ENCODE peak calls at places on chromosome 9, in four cellular contexts. X is brain microvascular endothelial cell, V is lung, P is Panc1. F is an unnamed sample.
A peak's percentile ranks its signal among the peaks of the same experiment; 100 is the strongest.

GRCh38 chr9:70400107-70400892 is 14.2 kb downstream of the KLF9 start:
- DNase-seq in V (no peak), X (no peak), P (no peak), F (no peak)

GRCh38 chr9:75087279-75087823 is 604 bp downstream of the NMRK1 start:
- DNase-seq in X (peak; percentile 26), V (peak; percentile 45), P (no peak), F (no peak)

GRCh38 chr9:27672730-27673129 is 99.4 kb upstream of the C9orf72 start:
- DNase-seq in V (no peak), X (no peak), P (no peak), F (no peak)

GRCh38 chr9:92635760-92636159 is 34.2 kb downstream of the IPPK start:
- DNase-seq in X (no peak), V (no peak), P (no peak), F (peak; percentile 36)

GRCh38 chr9:70255521-70255920 is 3.3 kb upstream of the SMC5 start:
- DNase-seq in V (no peak), P (no peak), X (no peak), F (no peak)

GRCh38 chr9:107387401-107387800 is 102.2 kb downstream of the KLF4 start:
- DNase-seq in P (no peak), X (no peak), V (no peak), F (no peak)

GRCh38 chr9:35726876-35727438 is 5.0 kb downstream of the TLN1 start:
- DNase-seq in P (no peak), V (no peak), X (peak; percentile 40), F (no peak)

GRCh38 chr9:119227422-119227821 is 141.8 kb downstream of the BRINP1 start:
- DNase-seq in X (no peak), P (no peak), V (no peak), F (no peak)

GRCh38 chr9:137044042-137044441 is 1.9 kb downstream of the NPDC1 start:
- DNase-seq in X (no peak), V (no peak), P (no peak), F (no peak)

GRCh38 chr9:89629096-89629976 is 24.5 kb downstream of the GADD45G start:
- DNase-seq in X (no peak), V (no peak), P (no peak), F (no peak)

GRCh38 chr9:81823672-81824554 is 104.3 kb upstream of the SPATA31D4 start:
- DNase-seq in P (no peak), X (no peak), V (no peak), F (no peak)

GRCh38 chr9:107208121-107208520 is 75.0 kb upstream of the RAD23B start:
- DNase-seq in V (no peak), P (no peak), X (peak; percentile 55), F (no peak)

GRCh38 chr9:35844628-35845301 is 15.7 kb downstream of the TMEM8B start:
- DNase-seq in V (peak; percentile 69), X (peak; percentile 86), P (no peak), F (peak; percentile 68)

GRCh38 chr9:108468364-108468763 is 387.4 kb downstream of the ACTL7B start:
- DNase-seq in P (no peak), X (peak; percentile 67), V (peak; percentile 54), F (no peak)

GRCh38 chr9:110088099-110088498 is 119.9 kb downstream of the C9orf152 start:
- DNase-seq in V (no peak), P (no peak), X (no peak), F (no peak)

GRCh38 chr9:111052831-111053230 is 14.6 kb upstream of the LPAR1 start:
- DNase-seq in P (no peak), V (no peak), X (peak; percentile 47), F (no peak)

GRCh38 chr9:133995012-133995896 is 3.1 kb upstream of the VAV2 start:
- DNase-seq in X (no peak), V (no peak), P (no peak), F (no peak)

GRCh38 chr9:90046317-90046861 is 441.6 kb downstream of the GADD45G start:
- DNase-seq in X (no peak), P (no peak), V (no peak), F (no peak)

GRCh38 chr9:99128133-99128406 is 23.2 kb downstream of the TGFBR1 start:
- DNase-seq in P (no peak), X (no peak), V (no peak), F (no peak)

GRCh38 chr9:71683598-71684235 is 84.6 kb downstream of the CEMIP2 start:
- DNase-seq in V (no peak), X (peak; percentile 31), P (no peak), F (peak; percentile 68)

GRCh38 chr9:111527347-111527746 is 2.4 kb downstream of the ZNF483 start:
- DNase-seq in X (no peak), V (no peak), P (no peak), F (no peak)

DNA sequence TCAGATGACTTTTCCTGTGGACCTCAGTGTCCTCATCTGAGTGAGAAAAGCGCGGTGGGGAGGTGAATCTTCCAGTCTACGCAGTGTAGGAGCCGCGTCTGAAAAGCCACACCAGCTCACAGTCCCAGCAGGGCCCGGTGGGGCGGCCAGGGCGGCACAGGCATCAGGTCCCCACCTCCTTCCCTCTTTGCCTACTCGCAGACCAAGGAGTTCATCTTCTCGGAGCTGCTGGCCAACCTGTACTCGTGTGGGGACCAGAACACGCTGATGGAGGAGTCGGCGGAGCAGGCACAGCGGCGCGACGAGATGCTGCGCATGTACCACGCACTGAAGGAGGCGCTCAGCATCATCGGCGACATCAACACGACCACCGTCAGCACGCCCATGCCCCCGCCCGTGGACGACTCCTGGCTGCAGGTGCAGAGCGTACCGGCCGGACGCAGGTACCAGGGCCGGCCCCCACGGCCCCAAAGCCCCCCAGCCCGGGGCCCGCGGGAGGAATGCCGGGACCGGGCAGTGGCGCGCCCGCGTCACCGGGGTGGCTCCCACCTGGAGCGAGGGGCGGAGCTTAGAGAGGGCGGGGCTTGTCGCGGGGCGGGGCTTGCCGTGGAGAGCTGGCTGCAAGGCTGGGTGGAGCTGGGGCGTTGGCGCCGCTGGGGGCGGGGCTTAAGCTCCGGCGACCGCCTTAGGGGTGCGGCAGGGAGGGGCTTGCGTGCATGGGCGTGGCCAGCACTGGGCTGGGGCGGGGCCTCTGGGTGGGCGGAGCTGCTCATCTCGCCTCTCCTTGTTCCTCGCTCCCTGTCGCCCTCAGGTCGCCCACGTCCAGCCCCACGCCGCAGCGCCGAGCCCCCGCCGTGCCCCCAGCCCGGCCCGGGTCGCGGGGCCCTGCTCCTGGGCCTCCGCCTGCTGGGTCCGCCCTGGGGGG is 25.6 kb downstream of the GOLGA2 start:
- DNase-seq in P (peak; percentile 18), X (peak; percentile 70), V (peak; percentile 95), F (no peak)
- TF ChIP-seq CTCF in P (no peak), X (no peak), V (no peak), F (no peak)

GRCh38 chr9:131735238-131736181 is 4.4 kb downstream of the RAPGEF1 start:
- DNase-seq in V (no peak), X (peak; percentile 16), P (no peak), F (no peak)

GRCh38 chr9:131738293-131738692 is 1.6 kb downstream of the RAPGEF1 start:
- DNase-seq in V (no peak), P (no peak), X (no peak), F (no peak)

GRCh38 chr9:131738838-131739191 is 1.1 kb downstream of the RAPGEF1 start:
- DNase-seq in X (no peak), P (no peak), V (no peak), F (no peak)

GRCh38 chr9:131736440-131736839 is 3.4 kb downstream of the RAPGEF1 start:
- DNase-seq in V (no peak), X (no peak), P (no peak), F (no peak)

GRCh38 chr9:131737426-131737825 is 2.5 kb downstream of the RAPGEF1 start:
- DNase-seq in P (no peak), X (no peak), V (no peak), F (no peak)
- H3K4me3 ChIP-seq in P (no peak overlapping the region), X (no peak overlapping the region), V (no peak overlapping the region), F (no peak overlapping the region)

GRCh38 chr9:12884736-12885395 is 110.0 kb downstream of the LURAP1L start:
- DNase-seq in P (peak; percentile 13), V (no peak), X (peak; percentile 63), F (no peak)
- TF ChIP-seq CTCF in P (peak; percentile 32), V (peak; percentile 12), X (peak; percentile 64), F (peak; percentile 57)

GRCh38 chr9:113886471-113886870 is 10.4 kb downstream of the ZNF618 start:
- DNase-seq in X (no peak), P (no peak), V (no peak), F (no peak)
- H3K4me3 ChIP-seq in X (no peak overlapping the region), P (no peak overlapping the region), V (no peak overlapping the region), F (peak overlapping the region; percentile 29)

GRCh38 chr9:115305543-115305942 is 187.6 kb upstream of the TNC start:
- DNase-seq in V (no peak), X (no peak), P (no peak), F (no peak)
- TF ChIP-seq CTCF in V (no peak), X (no peak), P (no peak), F (no peak)